ENCODE peak calls at places on chromosomes 3 and 15, in four cellular contexts. S, K, Z and A are unnamed samples.

GRCh38 chr3:181230258-181230657 is 240.7 kb upstream of the DNAJC19 start:
- DNase-seq in S (no peak), Z (peak), K (no peak), A (no peak)

GRCh38 chr15:94421711-94422110 is 190.3 kb downstream of the MCTP2 start:
- DNase-seq in S (no peak), K (no peak), Z (no peak), A (no peak)

GRCh38 chr3:44001072-44001471 is 240.6 kb upstream of the TOPAZ1 start:
- DNase-seq in K (no peak), Z (no peak), S (no peak), A (no peak)

GRCh38 chr15:91849749-91850161 is 3.8 kb upstream of the SLCO3A1 start:
- DNase-seq in S (no peak), Z (no peak), K (peak), A (no peak)

GRCh38 chr3:89145995-89146394 is 38.6 kb downstream of the EPHA3 start:
- DNase-seq in Z (no peak), S (no peak), K (peak), A (no peak)

GRCh38 chr3:18237251-18238005 is 187.7 kb downstream of the SATB1 start:
- DNase-seq in S (no peak), Z (no peak), K (no peak), A (no peak)

GRCh38 chr3:129793356-129793755 is 100.2 kb downstream of the TMCC1 start:
- DNase-seq in K (peak), Z (no peak), S (no peak), A (no peak)

GRCh38 chr3:23761440-23761896 is 44.3 kb upstream of the UBE2E1 start:
- DNase-seq in K (peak), Z (no peak), S (no peak), A (no peak)

GRCh38 chr3:165854696-165855095 is 17.5 kb upstream of the BCHE start:
- DNase-seq in Z (no peak), S (no peak), K (peak), A (no peak)

GRCh38 chr15:73244333-73244732 is 124.4 kb downstream of the HCN4 start:
- DNase-seq in Z (no peak), S (no peak), K (peak), A (no peak)

GRCh38 chr15:69675727-69676126 is 223.1 kb downstream of the RPLP1 start:
- DNase-seq in S (no peak), K (no peak), Z (no peak), A (no peak)

GRCh38 chr15:89904519-89904918 is 8.2 kb downstream of the ARPIN start:
- DNase-seq in Z (no peak), K (no peak), S (no peak), A (no peak)

GRCh38 chr3:166005126-166005525 is 167.9 kb upstream of the BCHE start:
- DNase-seq in K (no peak), S (no peak), Z (no peak), A (no peak)

GRCh38 chr3:11001020-11001657 is 8.6 kb downstream of the SLC6A1 start:
- DNase-seq in Z (no peak), S (no peak), K (peak), A (no peak)

GRCh38 chr3:59247402-59247841 is 197.6 kb upstream of the CFAP20DC start:
- DNase-seq in K (no peak), Z (no peak), S (no peak), A (no peak)

GRCh38 chr15:68424754-68425390 is 7.1 kb downstream of the ITGA11 start:
- DNase-seq in S (no peak), K (no peak), Z (no peak), A (no peak)

GRCh38 chr15:40870716-40871115 is 3.3 kb downstream of the RHOV start:
- DNase-seq in Z (no peak), S (no peak), K (no peak), A (no peak)

GRCh38 chr3:102827386-102827785 is 392.6 kb downstream of the ZPLD1 start:
- DNase-seq in S (no peak), K (no peak), Z (no peak), A (no peak)

GRCh38 chr3:1963896-1964295 is 134.8 kb upstream of the CNTN4 start:
- DNase-seq in Z (no peak), K (no peak), S (no peak), A (no peak)

GRCh38 chr3:12345141-12345561 is 56.3 kb downstream of the PPARG start:
- DNase-seq in Z (no peak), K (no peak), S (no peak), A (no peak)

GRCh38 chr3:49723301-49723630 is 485 bp downstream of the GMPPB start:
- DNase-seq in Z (no peak), S (no peak), K (peak), A (peak)

GRCh38 chr3:69085543-69086132 is 901 bp downstream of the ARL6IP5 start:
- DNase-seq in Z (no peak), S (no peak), K (no peak), A (no peak)

GRCh38 chr3:37935756-37936666 is 54.6 kb upstream of the VILL start:
- DNase-seq in K (peak), Z (peak), S (no peak), A (no peak)

GRCh38 chr15:69758810-69759410 is 306.3 kb downstream of the RPLP1 start:
- DNase-seq in S (peak), K (no peak), Z (no peak), A (peak)

GRCh38 chr3:86175051-86175536 is 815.9 kb downstream of the VGLL3 start:
- DNase-seq in S (no peak), K (no peak), Z (peak), A (no peak)

GRCh38 chr3:113151475-113152031 is 59.8 kb upstream of the BOC start:
- DNase-seq in Z (no peak), K (no peak), S (no peak), A (no peak)

GRCh38 chr3:32443471-32443870 is 51.8 kb downstream of the CMTM7 start:
- DNase-seq in Z (no peak), S (no peak), K (no peak), A (no peak)

GRCh38 chr3:13866406-13866965 is 13.4 kb downstream of the WNT7A start:
- DNase-seq in K (no peak), Z (no peak), S (no peak), A (no peak)

GRCh38 chr3:78139166-78139565 is 1099.3 kb downstream of the ROBO2 start:
- DNase-seq in Z (no peak), S (no peak), K (no peak), A (no peak)

GRCh38 chr3:27869152-27869551 is 147.0 kb upstream of the EOMES start:
- DNase-seq in S (no peak), Z (no peak), K (no peak), A (no peak)

GRCh38 chr3:56923546-56924224 is 121.9 kb upstream of the ARHGEF3 start:
- DNase-seq in K (no peak), S (no peak), Z (no peak), A (no peak)

GRCh38 chr3:48429416-48430358 is at the start of gene PLXNB1:
- DNase-seq in S (peak), Z (peak), K (peak), A (peak)

GRCh38 chr3:114804099-114804498 is 343.0 kb downstream of the ZBTB20 start:
- DNase-seq in S (no peak), Z (no peak), K (no peak), A (no peak)

GRCh38 chr15:59283717-59284336 is 77.2 kb downstream of the LDHAL6B start:
- DNase-seq in K (peak), S (no peak), Z (peak), A (no peak)

GRCh38 chr3:101303089-101303731 is 17.2 kb downstream of the IMPG2 start:
- DNase-seq in K (no peak), Z (no peak), S (no peak), A (no peak)

GRCh38 chr3:37480003-37480402 is 305.6 kb upstream of the LRRFIP2 start:
- DNase-seq in S (no peak), K (no peak), Z (no peak), A (no peak)

GRCh38 chr15:67745059-67745993 is 80.0 kb upstream of the SKOR1 start:
- DNase-seq in S (no peak), K (no peak), Z (no peak), A (no peak)

GRCh38 chr3:186786810-186787375 is 3.5 kb downstream of the EIF4A2 start:
- DNase-seq in Z (no peak), S (no peak), K (no peak), A (no peak)
- TF ChIP-seq POLR2A in Z (peak), S (no peak), K (no peak), A (no peak)

GRCh38 chr15:58046467-58046866 is 19.0 kb downstream of the ALDH1A2 start:
- DNase-seq in Z (no peak), S (no peak), K (no peak), A (no peak)
- TF ChIP-seq TAF1 in Z (no peak), S (no peak), K (no peak), A (no peak)

GRCh38 chr15:65901336-65901735 is 32.0 kb downstream of the RAB11A start:
- DNase-seq in K (no peak), Z (no peak), S (no peak), A (no peak)
- TF ChIP-seq POLR2AphosphoS5 in K (no peak), Z (no peak), S (no peak), A (no peak)

DNA sequence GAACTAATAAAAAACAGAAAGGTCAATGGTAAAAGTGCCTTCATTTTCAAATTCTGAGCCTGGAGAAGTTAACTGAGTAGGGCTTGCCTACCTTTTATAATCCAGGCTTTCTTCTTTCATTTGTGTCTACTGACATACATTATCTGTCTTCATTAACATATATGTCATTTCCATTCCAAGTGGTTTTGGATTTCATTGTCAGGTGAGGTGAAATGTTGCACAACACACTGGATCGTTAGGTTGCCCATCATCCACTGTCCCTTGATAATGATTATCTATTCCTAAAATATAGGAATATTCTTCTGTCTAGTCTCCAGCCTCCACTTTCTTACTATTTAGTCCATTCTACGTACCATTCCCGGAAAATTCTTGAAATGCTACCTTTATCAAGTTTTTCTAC is 55.0 kb upstream of the CP start:
- DNase-seq in K (no peak), S (no peak), Z (no peak), A (no peak)
- TF ChIP-seq POLR2A in K (no peak), S (no peak), Z (no peak), A (no peak)

DNA sequence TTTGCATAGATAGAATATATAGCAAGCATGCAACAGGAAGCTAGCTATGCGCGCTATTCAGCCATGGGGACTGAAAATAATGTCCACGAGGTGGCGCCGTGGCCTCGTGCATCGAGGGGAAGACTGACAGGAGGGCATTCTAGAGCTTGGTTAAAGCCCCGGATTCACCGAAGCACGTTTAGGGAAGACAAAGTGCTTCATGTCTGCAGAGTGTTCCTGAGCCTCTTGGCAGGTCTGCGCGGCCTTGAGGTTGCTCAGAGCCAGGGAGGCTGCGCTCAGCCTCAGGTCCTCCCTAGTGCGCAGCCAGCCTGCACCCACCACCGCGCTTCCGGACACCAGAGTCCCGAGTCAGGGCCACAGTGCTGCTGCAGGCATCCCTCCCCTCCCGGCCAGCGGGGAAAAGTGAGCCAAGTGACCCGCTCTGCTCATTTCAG is 24.6 kb downstream of the GABRA5 start:
- DNase-seq in Z (peak), S (no peak), K (peak), A (no peak)
- TF ChIP-seq TAF1 in Z (no peak), S (no peak), K (no peak), A (no peak)

GRCh38 chr3:52005571-52005986 is 9.9 kb upstream of the RPL29 start:
- DNase-seq in Z (no peak), S (no peak), K (no peak), A (no peak)
- TF ChIP-seq POLR2AphosphoS5 in Z (no peak), S (no peak), K (no peak), A (no peak)

DNA sequence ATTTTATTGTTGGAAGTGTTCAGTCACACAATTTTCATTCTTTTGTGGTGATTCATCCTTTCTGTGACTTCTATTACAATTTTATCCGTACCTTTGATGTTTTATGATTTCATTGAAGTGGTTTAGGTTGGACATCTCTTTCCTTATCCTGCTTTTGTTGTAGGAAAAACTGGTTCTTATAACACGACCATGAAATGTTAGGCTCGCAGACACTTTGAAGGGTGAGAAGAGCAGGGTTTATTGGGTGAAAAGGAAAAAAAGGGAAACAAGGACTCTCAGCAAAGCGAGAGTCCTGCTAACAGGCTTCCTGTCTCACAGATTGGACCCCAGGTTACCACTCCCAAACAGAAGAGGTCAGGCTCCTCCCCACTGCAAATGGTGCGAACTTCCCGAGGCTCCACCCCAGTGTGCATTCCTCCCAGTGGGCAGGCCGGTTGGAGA is 257.4 kb downstream of the STXBP5L start:
- DNase-seq in K (no peak), Z (no peak), S (no peak), A (no peak)
- TF ChIP-seq POLR2A in K (no peak), Z (no peak), S (no peak), A (no peak)